ENCODE peak calls at places on chromosomes 7 and 10, in ten cellular contexts. M is GM13977; S is Right ventricle myocardium inferior; C is stimulated activated CD4-positive, alpha-beta T cell treated with anti-CD3 and anti-CD28 coated beads, Interleukin-12 subunit alpha, Interleukin-12 subunit beta, amount 100 ng/mL, for 48 hours; T is DND-41; J is endothelial cell; L is epithelial cell of esophagus; P is NCI-H774; X is GM10248; N is T-helper 1 cell. F is an unnamed sample.

GRCh38 chr7:39413866-39414668 is 152.1 kb upstream of the YAE1 start:
- DNase-seq in C (peak), T (no peak), S (peak), X (peak), L (peak), M (peak), P (no peak), N (peak), J (peak), F (peak)

GRCh38 chr7:159102681-159103381 is 41.8 kb downstream of the VIPR2 start:
- DNase-seq in X (no peak), N (no peak), C (no peak), J (no peak), P (no peak), T (no peak), S (no peak), L (no peak), M (no peak), F (no peak)

GRCh38 chr7:7761340-7761973 is 43.0 kb upstream of the RPA3 start:
- DNase-seq in S (no peak), T (peak), L (peak), P (no peak), X (no peak), C (no peak), M (peak), N (peak), J (no peak), F (no peak)

GRCh38 chr10:53403688-53404087 is 631.1 kb upstream of the MBL2 start:
- DNase-seq in P (peak), M (no peak), X (no peak), N (no peak), C (no peak), S (peak), J (no peak), T (no peak), L (peak), F (no peak)

GRCh38 chr7:156473476-156474240 is 166.9 kb upstream of the RNF32 start:
- DNase-seq in M (peak), T (peak), C (no peak), X (peak), J (peak), S (no peak), N (peak), P (peak), L (peak), F (no peak)

GRCh38 chr7:78141533-78142281 is 343.1 kb downstream of the PHTF2 start:
- DNase-seq in N (no peak), X (no peak), T (no peak), M (no peak), L (no peak), C (no peak), P (no peak), J (no peak), S (no peak), F (no peak)

GRCh38 chr7:86995052-86995725 is 64.3 kb downstream of the ELAPOR2 start:
- DNase-seq in L (no peak), N (no peak), P (no peak), M (no peak), C (no peak), T (no peak), X (no peak), J (no peak), S (no peak), F (no peak)

GRCh38 chr10:7819126-7819470 is 793 bp downstream of the TAF3 start:
- DNase-seq in T (peak), P (no peak), X (peak), M (peak), C (peak), S (no peak), J (peak), L (peak), N (peak), F (no peak)

GRCh38 chr10:31468536-31468859 is 149.5 kb downstream of the ZEB1 start:
- DNase-seq in S (no peak), N (no peak), C (no peak), T (no peak), M (no peak), J (no peak), P (no peak), X (no peak), L (no peak), F (no peak)

GRCh38 chr10:33542747-33543505 is 208.5 kb upstream of the NRP1 start:
- DNase-seq in C (no peak), N (no peak), T (no peak), S (no peak), M (no peak), P (no peak), X (no peak), J (no peak), L (peak), F (no peak)

GRCh38 chr10:6473901-6474370 is 106.1 kb downstream of the PRKCQ start:
- DNase-seq in X (peak), C (no peak), J (no peak), P (no peak), S (no peak), N (peak), L (peak), T (peak), M (peak), F (peak)

GRCh38 chr7:109873296-109873695 is 1217.6 kb upstream of the LRRN3 start:
- DNase-seq in P (no peak), M (no peak), X (no peak), S (no peak), T (no peak), C (no peak), J (no peak), L (no peak), N (no peak), F (no peak)

GRCh38 chr10:34655286-34656170 is 159.6 kb downstream of the PARD3 start:
- DNase-seq in C (no peak), T (peak), L (peak), M (peak), P (peak), X (peak), S (no peak), J (peak), N (peak), F (no peak)

GRCh38 chr7:148501707-148502139 is 88.8 kb upstream of the C7orf33 start:
- DNase-seq in N (no peak), M (no peak), T (no peak), L (peak), J (no peak), X (peak), C (peak), S (no peak), P (peak), F (peak)

GRCh38 chr10:34081948-34082347 is 733.1 kb downstream of the PARD3 start:
- DNase-seq in P (no peak), S (no peak), L (no peak), C (no peak), J (no peak), X (no peak), M (no peak), N (no peak), T (no peak), F (no peak)

GRCh38 chr10:88196298-88196697 is 332.9 kb downstream of the PTEN start:
- DNase-seq in X (no peak), C (no peak), M (no peak), L (no peak), T (no peak), J (no peak), P (no peak), N (no peak), S (no peak), F (no peak)

GRCh38 chr10:43069597-43069996 is 7.3 kb upstream of the RET start:
- DNase-seq in J (no peak), X (no peak), S (peak), T (no peak), N (no peak), M (no peak), P (no peak), L (no peak), C (no peak), F (no peak)

GRCh38 chr10:116118851-116119250 is 154.2 kb downstream of the GFRA1 start:
- DNase-seq in X (no peak), J (no peak), L (no peak), P (no peak), S (no peak), C (no peak), T (no peak), M (no peak), N (no peak), F (no peak)